ENCODE peak calls at places on chromosomes 4 and X, in six cellular contexts. Q is HEK293T; T is activated CD4-positive, alpha-beta memory T cell treated with anti-CD3 and anti-CD28 coated beads for 36 hours; C is effector CD8-positive, alpha-beta T cell; L is neuronal stem cell; Z is GM20000. W is an unnamed sample.

GRCh38 chr4:117783716-117784115 is 250.6 kb upstream of the NDST3 start:
- DNase-seq in C (no peak), L (no peak), T (no peak), Z (no peak), Q (no peak), W (no peak)

GRCh38 chrX:8851487-8851886 is 50.3 kb upstream of the FAM9A start:
- DNase-seq in Z (no peak), L (no peak), Q (no peak), C (no peak), T (no peak), W (no peak)

GRCh38 chrX:40580537-40581332 is at the start of gene ATP6AP2:
- DNase-seq in Z (peak), L (peak), T (peak), C (peak), Q (peak), W (peak)

GRCh38 chrX:139826065-139827044 is 106.5 kb downstream of the ATP11C start:
- DNase-seq in T (no peak), Q (no peak), L (no peak), Z (no peak), C (no peak), W (no peak)

GRCh38 chr4:88725986-88726385 is 28.4 kb upstream of the NAP1L5 start:
- DNase-seq in Q (no peak), T (no peak), C (no peak), Z (no peak), L (no peak), W (no peak)

GRCh38 chrX:65667503-65668355 is at the start of gene MSN:
- DNase-seq in C (peak), Z (peak), Q (peak), T (peak), L (peak), W (no peak)

GRCh38 chr4:5801696-5802095 is 90.7 kb downstream of the EVC start:
- DNase-seq in T (no peak), Q (no peak), Z (no peak), L (no peak), C (no peak), W (no peak)

GRCh38 chr4:98648602-98649001 is 9.8 kb downstream of the TSPAN5 start:
- DNase-seq in T (no peak), C (no peak), Q (no peak), L (no peak), Z (no peak), W (no peak)

GRCh38 chrX:41759817-41760216 is 35.8 kb downstream of the GPR82 start:
- DNase-seq in Z (peak), L (no peak), T (no peak), Q (peak), C (no peak), W (peak)

GRCh38 chr4:152981842-152982241 is 45.7 kb downstream of the FHDC1 start:
- DNase-seq in L (no peak), T (no peak), Q (no peak), Z (no peak), C (no peak), W (no peak)

GRCh38 chr4:182808673-182809416 is 108.3 kb downstream of the DCTD start:
- DNase-seq in Q (no peak), L (no peak), Z (peak), C (peak), T (peak), W (no peak)

GRCh38 chrX:75155830-75156525 is at the start of gene ABCB7:
- DNase-seq in Q (peak), L (peak), Z (peak), C (peak), T (peak), W (peak)

GRCh38 chr4:101103381-101104142 is 243.8 kb downstream of the PPP3CA start:
- DNase-seq in Q (no peak), Z (peak), C (no peak), T (no peak), L (no peak), W (peak)

GRCh38 chr4:654871-655734 is 19.0 kb downstream of the ATP5ME start:
- DNase-seq in Z (no peak), L (no peak), Q (no peak), C (no peak), T (no peak), W (no peak)

GRCh38 chr4:89336818-89337395 is 29.3 kb upstream of the GPRIN3 start:
- DNase-seq in L (no peak), C (no peak), Z (no peak), T (peak), Q (no peak), W (no peak)

GRCh38 chrX:31608651-31609050 is 536.8 kb upstream of the FTHL17 start:
- DNase-seq in Q (no peak), C (no peak), T (no peak), L (no peak), Z (no peak), W (no peak)

GRCh38 chrX:99266255-99266654 is 1143.8 kb downstream of the PCDH19 start:
- DNase-seq in L (no peak), Z (no peak), C (no peak), T (no peak), Q (no peak), W (no peak)

GRCh38 chr4:38803833-38804653 is 548 bp downstream of the TLR1 start:
- DNase-seq in Z (peak), C (no peak), L (no peak), T (peak), Q (no peak), W (peak)

GRCh38 chr4:114599231-114600065 is 841 bp downstream of the UGT8 start:
- DNase-seq in C (no peak), Z (peak), Q (peak), L (peak), T (no peak), W (no peak)

GRCh38 chrX:47958943-47959342 is 44.8 kb downstream of the ZNF182 start:
- DNase-seq in C (no peak), T (peak), Q (peak), Z (peak), L (no peak), W (no peak)

GRCh38 chr4:13531609-13531998 is 12.7 kb downstream of the NKX3-2 start:
- DNase-seq in Z (no peak), C (no peak), T (no peak), Q (no peak), L (no peak), W (no peak)

GRCh38 chrX:130118396-130118795 is 8.1 kb upstream of the ELF4 start:
- DNase-seq in Q (no peak), T (peak), Z (no peak), L (no peak), C (no peak), W (no peak)

GRCh38 chr4:57044996-57045395 is 65.2 kb downstream of the IGFBP7 start:
- DNase-seq in T (no peak), L (no peak), Z (no peak), Q (no peak), C (no peak), W (no peak)